ENCODE peak calls at places on chromosomes 4 and X, in eight cellular contexts. K is tibial artery, O is adrenal gland, I is right atrium auricular region, D is uterus, Q is transverse colon, L is keratinocyte, X is fibroblast of lung. G is an unnamed sample.
A peak's percentile ranks its signal among the peaks of the same experiment; 100 is the strongest.

GRCh38 chr4:8353912-8354453 is 84.4 kb downstream of the HTRA3 start:
- DNase-seq in K (peak; percentile 11), O (no peak), I (no peak), D (peak; percentile 35), Q (peak; percentile 5), L (no peak), X (peak; percentile 44), G (no peak)

GRCh38 chrX:40062525-40063193 is 35.1 kb downstream of the BCOR start:
- DNase-seq in K (no peak), O (no peak), I (no peak), D (no peak), Q (no peak), L (no peak), X (peak; percentile 37), G (peak; percentile 46)

GRCh38 chr4:97664741-97665140 is 478.5 kb downstream of the STPG2 start:
- DNase-seq in K (no peak), O (no peak), I (no peak), D (no peak), Q (no peak), L (no peak), X (no peak), G (peak; percentile 33)

GRCh38 chr4:169416997-169417396 is 146.2 kb upstream of the SH3RF1 start:
- DNase-seq in K (no peak), O (no peak), I (no peak), D (no peak), Q (no peak), L (no peak), X (no peak), G (no peak)

GRCh38 chrX:21800344-21800770 is 39.1 kb upstream of the MBTPS2 start:
- DNase-seq in K (no peak), O (no peak), I (no peak), D (no peak), Q (no peak), L (no peak), X (peak; percentile 46), G (no peak)

GRCh38 chr4:72471816-72472215 is 97.2 kb downstream of the ADAMTS3 start:
- DNase-seq in K (no peak), O (no peak), I (no peak), D (no peak), Q (no peak), L (no peak), X (no peak), G (no peak)

GRCh38 chrX:3161686-3162085 is 120.4 kb downstream of the ARSF start:
- DNase-seq in K (no peak), O (no peak), I (no peak), D (no peak), Q (no peak), L (no peak), X (no peak), G (no peak)

GRCh38 chr4:94561249-94562024 is 109.7 kb downstream of the PDLIM5 start:
- DNase-seq in K (no peak), O (no peak), I (no peak), D (no peak), Q (no peak), L (no peak), X (peak; percentile 61), G (no peak)

GRCh38 chrX:10071451-10072163 is 85.2 kb upstream of the CLCN4 start:
- DNase-seq in K (no peak), O (no peak), I (no peak), D (no peak), Q (no peak), L (no peak), X (peak; percentile 22), G (no peak)

GRCh38 chr4:212438-213174 is 88.3 kb downstream of the ZNF718 start:
- DNase-seq in K (peak; percentile 66), O (peak; percentile 84), I (peak; percentile 87), D (peak; percentile 75), Q (peak; percentile 22), L (peak; percentile 0), X (peak; percentile 88), G (peak; percentile 92)

GRCh38 chr4:70704333-70705145 is 16.2 kb downstream of the UTP3 start:
- DNase-seq in K (peak; percentile 75), O (peak; percentile 84), I (peak; percentile 74), D (peak; percentile 82), Q (peak; percentile 88), L (no peak), X (peak; percentile 68), G (peak; percentile 93)

GRCh38 chr4:68734095-68734494 is 63.6 kb upstream of the UGT2B15 start:
- DNase-seq in K (no peak), O (no peak), I (no peak), D (no peak), Q (no peak), L (no peak), X (no peak), G (no peak)

GRCh38 chr4:8763966-8764901 is 107.4 kb downstream of the HMX1 start:
- DNase-seq in K (peak; percentile 9), O (no peak), I (no peak), D (no peak), Q (no peak), L (no peak), X (no peak), G (peak; percentile 24)

GRCh38 chr4:126583509-126583908 is 1049.2 kb upstream of the INTU start:
- DNase-seq in K (no peak), O (no peak), I (no peak), D (no peak), Q (no peak), L (no peak), X (peak; percentile 23), G (no peak)

DNA sequence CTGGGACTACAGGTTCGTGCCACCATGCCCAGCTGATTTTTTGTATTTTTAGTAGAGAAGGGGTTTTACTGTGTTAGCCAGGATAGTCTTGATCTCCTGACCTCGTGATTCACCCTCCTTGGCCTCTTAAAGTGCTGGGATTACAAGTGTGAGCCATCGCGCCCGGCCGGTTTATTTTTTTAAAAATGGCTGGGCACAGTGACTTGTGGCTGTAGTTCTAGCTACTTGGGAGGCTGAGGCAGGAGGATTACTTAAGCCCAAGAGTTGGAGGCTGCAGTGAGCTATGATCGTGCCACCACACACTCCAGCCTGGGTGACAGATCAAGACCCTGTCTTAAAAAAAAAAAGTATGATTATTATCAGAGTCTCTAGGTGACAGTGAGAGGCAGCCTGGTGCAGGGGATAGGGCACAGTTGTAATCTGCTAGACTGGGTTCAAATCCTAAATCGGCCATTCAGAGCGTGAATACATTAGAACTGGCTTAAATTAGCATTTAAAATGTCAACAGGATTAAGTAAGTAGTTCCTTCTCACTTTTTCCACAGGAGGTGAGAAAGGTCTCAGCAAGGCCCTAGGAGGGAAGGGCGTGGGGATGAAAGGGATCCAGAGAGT is 435 bp upstream of the MGST2 start:
- DNase-seq in K (no peak), O (peak; percentile 37), I (no peak), D (no peak), Q (no peak), L (no peak), X (no peak), G (no peak)
- H3K4me3 ChIP-seq in K (peak overlapping the region; percentile 51), O (no peak overlapping the region), I (peak overlapping the region; percentile 61), D (peak overlapping the region; percentile 54), Q (peak overlapping the region; percentile 45), L (peak overlapping the region; percentile 38), X (peak overlapping the region; percentile 56), G (peak overlapping the region; percentile 66)

GRCh38 chr4:73612032-73612431 is 8.2 kb downstream of the RASSF6 start:
- DNase-seq in K (no peak), O (no peak), I (no peak), D (no peak), Q (no peak), L (peak; percentile 93), X (peak; percentile 71), G (no peak)

GRCh38 chr4:73615613-73616012 is 4.6 kb downstream of the RASSF6 start:
- DNase-seq in K (no peak), O (no peak), I (no peak), D (no peak), Q (no peak), L (no peak), X (no peak), G (no peak)

GRCh38 chr4:73617256-73617655 is 3.0 kb downstream of the RASSF6 start:
- DNase-seq in K (no peak), O (no peak), I (no peak), D (no peak), Q (no peak), L (no peak), X (no peak), G (no peak)

GRCh38 chr4:73613130-73613529 is 7.1 kb downstream of the RASSF6 start:
- DNase-seq in K (no peak), O (no peak), I (no peak), D (no peak), Q (peak; percentile 51), L (peak; percentile 75), X (no peak), G (no peak)

DNA sequence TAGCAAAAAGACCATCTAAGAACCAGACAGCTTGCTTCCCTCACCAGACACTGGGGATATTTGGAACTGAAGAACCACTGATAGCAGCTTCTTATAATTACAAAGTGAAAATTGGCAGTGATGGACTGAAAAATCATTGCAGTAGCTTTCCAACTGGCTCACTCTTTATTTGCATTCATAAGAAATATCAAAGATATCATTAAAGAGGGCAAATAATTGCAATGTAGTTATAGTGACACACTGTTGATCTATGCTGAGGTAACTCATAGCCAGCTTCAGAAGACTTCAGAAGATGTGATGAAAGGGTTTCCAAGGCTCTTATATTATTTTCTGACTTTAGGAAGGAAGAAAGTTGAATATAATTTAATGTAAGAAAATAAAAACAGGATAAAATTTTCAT is 5.8 kb downstream of the RASSF6 start:
- DNase-seq in K (no peak), O (no peak), I (no peak), D (no peak), Q (no peak), L (no peak), X (no peak), G (no peak)
- H3K4me1 ChIP-seq in K (no peaks in the 10 kb centered on the region), O (no peaks in the 10 kb centered on the region), I (no peaks in the 10 kb centered on the region), D (no peaks in the 10 kb centered on the region), Q (peaks cover 27% of the 10 kb centered on the region), L (peaks cover 66% of the 10 kb centered on the region), X (no peaks in the 10 kb centered on the region), G (peaks cover 3% of the 10 kb centered on the region)

GRCh38 chr4:122476745-122477144 is 20.2 kb upstream of the IL2 start:
- DNase-seq in K (no peak), O (no peak), I (no peak), D (no peak), Q (no peak), L (no peak), X (no peak), G (no peak)
- H3K4me3 ChIP-seq in K (no peak overlapping the region), O (no peak overlapping the region), I (no peak overlapping the region), D (no peak overlapping the region), Q (no peak overlapping the region), L (no peak overlapping the region), X (no peak overlapping the region), G (no peak overlapping the region)

GRCh38 chrX:154047266-154047665 is 27.6 kb upstream of the IRAK1 start:
- DNase-seq in K (no peak), O (no peak), I (no peak), D (no peak), Q (no peak), L (no peak), X (no peak), G (no peak)

GRCh38 chrX:154051210-154051810 is 31.6 kb upstream of the IRAK1 start:
- DNase-seq in K (peak; percentile 79), O (peak; percentile 81), I (peak; percentile 81), D (peak; percentile 70), Q (peak; percentile 81), L (no peak), X (peak; percentile 64), G (peak; percentile 75)

GRCh38 chrX:154049209-154050112 is 29.8 kb upstream of the IRAK1 start:
- DNase-seq in K (no peak), O (no peak), I (no peak), D (no peak), Q (no peak), L (no peak), X (no peak), G (no peak)

GRCh38 chrX:154048398-154048797 is 28.7 kb upstream of the IRAK1 start:
- DNase-seq in K (no peak), O (peak; percentile 61), I (no peak), D (no peak), Q (no peak), L (no peak), X (no peak), G (no peak)

GRCh38 chrX:154050113-154050495 is 30.4 kb upstream of the IRAK1 start:
- DNase-seq in K (no peak), O (no peak), I (no peak), D (no peak), Q (no peak), L (no peak), X (no peak), G (no peak)
- H3K4me1 ChIP-seq in K (peaks cover 76% of the 10 kb centered on the region), O (peaks cover 12% of the 10 kb centered on the region), I (peaks cover 63% of the 10 kb centered on the region), D (peaks cover 8% of the 10 kb centered on the region), Q (peaks cover 3% of the 10 kb centered on the region), L (peaks cover 3% of the 10 kb centered on the region), X (peaks cover 8% of the 10 kb centered on the region), G (peaks cover 6% of the 10 kb centered on the region)